ENCODE peak calls at places on chromosomes 4 and X, in eight cellular contexts. U is B cell; Z is stimulated activated CD4-positive, alpha-beta T cell treated with anti-CD3 and anti-CD28 coated beads, Interleukin-2, amount 100 ng/mL, for 24 hours; T is iris pigment epithelial cell; Q is HTR-8/SVneo; M is nucleus accumbens; S is neural crest cell; C is activated effector memory CD4-positive, alpha-beta T cell treated with Interleukin-2 at 50 U/mL for 16 hours. P is an unnamed sample.

GRCh38 chr4:183288955-183289354 is 31.1 kb downstream of the CLDN22 start:
- DNase-seq in Q (no peak), T (no peak), S (no peak), Z (no peak), C (no peak), M (no peak), U (no peak), P (no peak)

GRCh38 chr4:8586671-8587468 is 5.7 kb upstream of the CPZ start:
- DNase-seq in C (no peak), U (no peak), Q (no peak), M (no peak), Z (no peak), T (no peak), S (no peak), P (peak)

GRCh38 chrX:54786972-54787371 is 11.1 kb downstream of the ITIH6 start:
- DNase-seq in T (no peak), S (no peak), Q (no peak), M (no peak), U (peak), C (peak), Z (peak), P (peak)

GRCh38 chr4:173652283-173652931 is 122.4 kb upstream of the HAND2 start:
- DNase-seq in T (no peak), U (no peak), Q (no peak), Z (no peak), M (no peak), S (no peak), C (no peak), P (no peak)

GRCh38 chr4:177214935-177215334 is 94.7 kb upstream of the NEIL3 start:
- DNase-seq in T (no peak), S (no peak), Z (no peak), C (no peak), Q (no peak), U (no peak), M (no peak), P (no peak)

GRCh38 chr4:8772499-8773123 is 99.0 kb downstream of the HMX1 start:
- DNase-seq in M (no peak), S (no peak), T (no peak), Q (no peak), C (no peak), U (no peak), Z (no peak), P (no peak)

GRCh38 chr4:113116414-113117345 is 67.2 kb downstream of the ANK2 start:
- DNase-seq in T (no peak), M (no peak), S (no peak), U (no peak), C (no peak), Q (no peak), Z (no peak), P (no peak)

GRCh38 chr4:36285784-36286480 is 4.5 kb downstream of the DTHD1 start:
- DNase-seq in C (peak), S (no peak), M (no peak), T (no peak), Q (no peak), U (peak), Z (peak), P (no peak)

GRCh38 chrX:38494239-38494823 is 67.0 kb upstream of the TSPAN7 start:
- DNase-seq in U (no peak), C (no peak), T (no peak), Q (no peak), Z (no peak), M (no peak), S (no peak), P (no peak)

GRCh38 chr4:15182600-15183222 is 180.4 kb downstream of the CPEB2 start:
- DNase-seq in S (no peak), U (no peak), Z (peak), M (no peak), T (peak), C (no peak), Q (no peak), P (no peak)

GRCh38 chrX:34275710-34276109 is 143.6 kb upstream of the FAM47A start:
- DNase-seq in C (no peak), Z (no peak), M (no peak), T (no peak), U (no peak), Q (no peak), S (no peak), P (no peak)